ENCODE peak calls at places on chromosomes 7 and 10, in nine cellular contexts. R, K, N, M, Y, E, Q, V and A are unnamed samples.

GRCh38 chr7:38870147-38870546 is 38.8 kb downstream of the VPS41 start:
- DNase-seq in N (no peak), Q (no peak), V (no peak), M (no peak), Y (no peak), K (no peak), R (no peak), E (no peak), A (no peak)

GRCh38 chr7:74439546-74439945 is 14.2 kb upstream of the GTF2IRD1 start:
- DNase-seq in M (no peak), N (no peak), Y (no peak), E (no peak), K (no peak), V (no peak), R (no peak), Q (no peak), A (no peak)

GRCh38 chr7:132646064-132646463 is 69.8 kb upstream of the PLXNA4 start:
- DNase-seq in E (no peak), Y (peak; percentile 10), M (no peak), K (no peak), V (no peak), R (no peak), Q (no peak), N (no peak), A (no peak)

GRCh38 chr7:85914437-85914836 is 727.6 kb upstream of the SEMA3D start:
- DNase-seq in R (no peak), K (no peak), V (no peak), E (no peak), Y (no peak), Q (no peak), M (no peak), N (no peak), A (no peak)

GRCh38 chr10:101536800-101537199 is 51.3 kb downstream of the POLL start:
- DNase-seq in R (no peak), N (peak; percentile 21), Y (peak; percentile 32), E (peak; percentile 39), V (peak; percentile 51), Q (no peak), M (peak; percentile 20), K (no peak), A (peak; percentile 8)

GRCh38 chr10:103451871-103452713 is at the start of gene CALHM2:
- DNase-seq in V (peak; percentile 67), M (no peak), N (peak; percentile 46), Y (peak; percentile 68), Q (peak; percentile 67), R (peak; percentile 47), K (no peak), E (no peak), A (no peak)

GRCh38 chr7:22858640-22859561 is 36.3 kb upstream of the TOMM7 start:
- DNase-seq in V (peak; percentile 72), E (peak; percentile 69), M (peak; percentile 72), Q (no peak), Y (peak; percentile 94), R (peak; percentile 94), K (peak; percentile 98), N (peak; percentile 100), A (no peak)

GRCh38 chr10:63252095-63252762 is 119.1 kb downstream of the NRBF2 start:
- DNase-seq in K (no peak), N (no peak), R (no peak), M (no peak), E (no peak), Q (no peak), V (no peak), Y (no peak), A (no peak)

GRCh38 chr7:131745645-131746248 is 189.3 kb upstream of the PODXL start:
- DNase-seq in E (no peak), Y (peak; percentile 60), M (no peak), K (no peak), R (peak; percentile 56), Q (no peak), V (peak; percentile 9), N (peak; percentile 46), A (no peak)

GRCh38 chr7:64880322-64881297 is 22.5 kb upstream of the ZNF273 start:
- DNase-seq in M (no peak), Y (no peak), K (no peak), N (no peak), E (no peak), V (no peak), Q (no peak), R (no peak), A (no peak)

GRCh38 chr7:144786522-144786921 is 49.3 kb downstream of the TPK1 start:
- DNase-seq in Y (no peak), M (no peak), E (peak; percentile 6), V (no peak), R (no peak), K (no peak), N (no peak), Q (no peak), A (no peak)
- TF ChIP-seq CTCF in Y (peak; percentile 22), M (no peak), E (peak; percentile 46), V (peak; percentile 16), R (peak; percentile 6), K (no peak), N (no peak), Q (no peak), A (peak; percentile 39)

GRCh38 chr7:35037526-35038339 is 448 bp upstream of the DPY19L1 start:
- DNase-seq in Q (peak; percentile 96), Y (peak; percentile 98), K (peak; percentile 55), E (peak; percentile 74), N (peak; percentile 95), R (peak; percentile 86), V (peak; percentile 97), M (peak; percentile 45), A (peak; percentile 51)

GRCh38 chr7:35036361-35037171 is 719 bp downstream of the DPY19L1 start:
- DNase-seq in M (no peak), V (peak; percentile 47), Q (peak; percentile 64), K (no peak), E (no peak), N (peak; percentile 51), R (peak; percentile 37), Y (peak; percentile 78), A (no peak)

GRCh38 chr7:35037211-35037525 is at the start of gene DPY19L1:
- DNase-seq in Q (no peak), E (no peak), K (no peak), N (no peak), R (no peak), Y (no peak), V (no peak), M (no peak), A (no peak)

GRCh38 chr7:35038340-35038738 is 1.1 kb upstream of the DPY19L1 start:
- DNase-seq in M (no peak), E (no peak), V (no peak), Q (no peak), Y (no peak), N (no peak), R (no peak), K (no peak), A (no peak)

GRCh38 chr7:35035511-35035921 is 1.8 kb downstream of the DPY19L1 start:
- DNase-seq in M (no peak), E (peak; percentile 45), V (peak; percentile 66), N (peak; percentile 32), R (peak; percentile 44), Q (peak; percentile 28), Y (peak; percentile 35), K (no peak), A (peak; percentile 33)
- H3K4me3 ChIP-seq in M (peak overlapping the region; percentile 79), E (peak overlapping the region; percentile 87), V (no peak overlapping the region), N (peak overlapping the region; percentile 80), R (peak overlapping the region; percentile 81), Q (no peak overlapping the region), Y (peak overlapping the region; percentile 93), K (peak overlapping the region; percentile 5), A (no peak overlapping the region)

DNA sequence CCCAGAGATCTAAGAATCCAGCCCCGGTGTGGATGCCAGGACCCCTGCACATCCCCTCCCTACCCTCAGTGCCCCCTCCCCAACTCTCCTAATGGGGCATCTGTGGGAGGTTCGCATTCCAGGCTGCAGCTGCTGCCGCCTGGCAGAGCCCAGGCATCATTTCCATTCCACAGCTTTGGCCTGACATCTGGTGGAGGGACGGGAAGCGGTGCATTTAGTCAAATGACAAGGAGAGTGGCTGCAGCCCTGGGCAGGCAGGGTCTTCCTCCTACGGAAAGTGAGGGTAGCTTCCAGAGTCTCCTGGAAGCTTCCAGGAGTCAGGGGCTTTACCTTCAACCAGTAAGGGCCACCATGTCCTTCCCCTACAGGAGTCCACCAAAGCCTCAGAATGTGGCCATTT is 30.8 kb downstream of the PRLHR start:
- DNase-seq in Q (no peak), V (no peak), E (no peak), M (no peak), R (no peak), N (peak; percentile 36), K (no peak), Y (peak; percentile 37), A (no peak)
- TF ChIP-seq CTCF in Q (no peak), V (no peak), E (peak; percentile 48), M (no peak), R (peak; percentile 33), N (peak; percentile 40), K (peak; percentile 20), Y (no peak), A (no peak)

GRCh38 chr10:95277614-95278013 is 13.2 kb downstream of the PDLIM1 start:
- DNase-seq in K (no peak), Y (no peak), V (no peak), Q (no peak), E (no peak), R (no peak), N (no peak), M (no peak), A (no peak)

GRCh38 chr10:95277201-95277570 is 13.6 kb downstream of the PDLIM1 start:
- DNase-seq in N (no peak), V (no peak), R (no peak), M (no peak), Q (no peak), K (no peak), Y (no peak), E (no peak), A (no peak)

GRCh38 chr10:95275726-95276366 is 15.0 kb downstream of the PDLIM1 start:
- DNase-seq in E (no peak), V (no peak), Y (peak; percentile 82), R (peak; percentile 91), M (no peak), N (peak; percentile 53), Q (no peak), K (no peak), A (no peak)

GRCh38 chr10:95278061-95278988 is 12.5 kb downstream of the PDLIM1 start:
- DNase-seq in Q (no peak), N (peak; percentile 86), K (no peak), R (peak; percentile 71), E (no peak), V (no peak), M (no peak), Y (peak; percentile 90), A (no peak)

DNA sequence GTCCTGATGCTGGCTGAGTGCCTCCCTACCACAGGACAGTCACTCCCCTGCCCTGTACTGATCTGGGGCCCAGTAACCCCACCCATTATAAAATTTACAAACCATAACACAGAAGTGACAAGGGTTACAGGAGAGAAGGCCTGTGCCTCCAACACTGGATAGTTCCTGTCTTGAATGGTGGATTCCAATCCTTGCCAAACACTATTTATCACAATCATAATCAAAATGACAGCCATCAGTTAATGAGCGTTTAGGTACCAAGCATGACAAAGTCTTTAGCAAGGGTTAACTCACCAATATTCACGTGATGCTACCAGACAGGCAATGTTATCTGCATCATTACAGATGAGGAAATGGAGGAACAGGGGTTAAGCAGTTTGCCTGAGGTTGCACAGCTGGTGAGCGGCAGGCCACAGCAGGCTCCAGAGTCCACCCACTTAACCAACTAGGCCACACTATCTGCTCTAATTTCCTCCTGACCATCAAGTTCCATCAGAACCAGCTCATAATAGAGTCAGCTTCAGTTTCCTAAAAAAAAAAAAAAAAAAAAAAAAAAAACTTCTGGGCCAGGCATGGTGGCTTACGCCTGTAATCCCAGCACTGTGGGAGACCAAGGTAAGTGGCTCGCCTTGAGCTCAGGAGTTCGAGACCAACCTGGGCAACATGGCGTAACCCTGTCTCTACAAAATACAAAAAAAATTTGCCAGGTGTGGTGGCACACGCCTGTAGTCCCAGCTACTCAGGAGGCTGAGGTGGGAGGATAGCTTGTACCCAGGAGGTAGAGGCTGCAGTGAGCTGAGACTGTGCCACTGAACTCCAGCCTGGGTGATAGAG is 14.2 kb downstream of the PDLIM1 start:
- DNase-seq in V (no peak), R (no peak), Y (peak; percentile 72), E (no peak), M (no peak), K (no peak), N (no peak), Q (peak; percentile 73), A (no peak)
- H3K4me3 ChIP-seq in V (no peak overlapping the region), R (no peak overlapping the region), Y (no peak overlapping the region), E (no peak overlapping the region), M (no peak overlapping the region), K (no peak overlapping the region), N (no peak overlapping the region), Q (no peak overlapping the region), A (no peak overlapping the region)